ENCODE peak calls at places on chromosomes 4 and X, in seven cellular contexts. One of them, this sample, is unnamed.

GRCh38 chr4:14434483-14434882 is 567.8 kb upstream of the CPEB2 start:
- DNase-seq in HuH-7: no peak
- DNase-seq in activated CD4-positive, alpha-beta T cell treated with anti-CD3 and anti-CD28 coated beads, Interleukin-2, amount 50 U/mL, for 1 hour: no peak
- DNase-seq in right atrium auricular region: no peak
- DNase-seq in upper lobe of left lung: no peak
- DNase-seq in fibroblast of the aortic adventitia: peak
- DNase-seq in nucleus accumbens: no peak
- DNase-seq in this sample: no peak

GRCh38 chrX:150032742-150033141 is 94.5 kb upstream of the EOLA2 start:
- DNase-seq in right atrium auricular region: no peak
- DNase-seq in activated CD4-positive, alpha-beta T cell treated with anti-CD3 and anti-CD28 coated beads, Interleukin-2, amount 50 U/mL, for 1 hour: no peak
- DNase-seq in nucleus accumbens: no peak
- DNase-seq in upper lobe of left lung: no peak
- DNase-seq in HuH-7: no peak
- DNase-seq in fibroblast of the aortic adventitia: peak
- DNase-seq in this sample: no peak

GRCh38 chr4:30904593-30904992 is 184.4 kb downstream of the PCDH7 start:
- DNase-seq in HuH-7: no peak
- DNase-seq in upper lobe of left lung: no peak
- DNase-seq in fibroblast of the aortic adventitia: no peak
- DNase-seq in right atrium auricular region: no peak
- DNase-seq in activated CD4-positive, alpha-beta T cell treated with anti-CD3 and anti-CD28 coated beads, Interleukin-2, amount 50 U/mL, for 1 hour: no peak
- DNase-seq in nucleus accumbens: no peak
- DNase-seq in this sample: no peak

GRCh38 chrX:16853537-16853936 is 16.6 kb downstream of the RBBP7 start:
- DNase-seq in nucleus accumbens: no peak
- DNase-seq in upper lobe of left lung: no peak
- DNase-seq in HuH-7: no peak
- DNase-seq in activated CD4-positive, alpha-beta T cell treated with anti-CD3 and anti-CD28 coated beads, Interleukin-2, amount 50 U/mL, for 1 hour: no peak
- DNase-seq in right atrium auricular region: no peak
- DNase-seq in fibroblast of the aortic adventitia: no peak
- DNase-seq in this sample: no peak

GRCh38 chr4:189869236-189869635 is 71.4 kb upstream of the FRG1 start:
- DNase-seq in upper lobe of left lung: no peak
- DNase-seq in HuH-7: no peak
- DNase-seq in fibroblast of the aortic adventitia: no peak
- DNase-seq in activated CD4-positive, alpha-beta T cell treated with anti-CD3 and anti-CD28 coated beads, Interleukin-2, amount 50 U/mL, for 1 hour: no peak
- DNase-seq in nucleus accumbens: no peak
- DNase-seq in right atrium auricular region: no peak
- DNase-seq in this sample: no peak

GRCh38 chr4:89123418-89123817 is 12.1 kb downstream of the TIGD2 start:
- DNase-seq in nucleus accumbens: no peak
- DNase-seq in fibroblast of the aortic adventitia: no peak
- DNase-seq in HuH-7: no peak
- DNase-seq in activated CD4-positive, alpha-beta T cell treated with anti-CD3 and anti-CD28 coated beads, Interleukin-2, amount 50 U/mL, for 1 hour: no peak
- DNase-seq in upper lobe of left lung: no peak
- DNase-seq in right atrium auricular region: no peak
- DNase-seq in this sample: no peak

GRCh38 chrX:71938371-71938770 is 27.7 kb downstream of the NHSL2 start:
- DNase-seq in right atrium auricular region: no peak
- DNase-seq in nucleus accumbens: peak
- DNase-seq in upper lobe of left lung: no peak
- DNase-seq in activated CD4-positive, alpha-beta T cell treated with anti-CD3 and anti-CD28 coated beads, Interleukin-2, amount 50 U/mL, for 1 hour: no peak
- DNase-seq in HuH-7: no peak
- DNase-seq in fibroblast of the aortic adventitia: no peak
- DNase-seq in this sample: no peak

GRCh38 chr4:86921608-86922252 is 13.1 kb upstream of the AFF1 start:
- DNase-seq in HuH-7: no peak
- DNase-seq in nucleus accumbens: no peak
- DNase-seq in activated CD4-positive, alpha-beta T cell treated with anti-CD3 and anti-CD28 coated beads, Interleukin-2, amount 50 U/mL, for 1 hour: no peak
- DNase-seq in upper lobe of left lung: no peak
- DNase-seq in right atrium auricular region: no peak
- DNase-seq in fibroblast of the aortic adventitia: no peak
- DNase-seq in this sample: no peak

GRCh38 chr4:89803915-89804314 is 33.0 kb downstream of the SNCA start:
- DNase-seq in HuH-7: no peak
- DNase-seq in upper lobe of left lung: no peak
- DNase-seq in right atrium auricular region: no peak
- DNase-seq in fibroblast of the aortic adventitia: no peak
- DNase-seq in activated CD4-positive, alpha-beta T cell treated with anti-CD3 and anti-CD28 coated beads, Interleukin-2, amount 50 U/mL, for 1 hour: no peak
- DNase-seq in nucleus accumbens: no peak
- DNase-seq in this sample: no peak

GRCh38 chr4:12439633-12440305 is 1011.1 kb upstream of the HS3ST1 start:
- DNase-seq in activated CD4-positive, alpha-beta T cell treated with anti-CD3 and anti-CD28 coated beads, Interleukin-2, amount 50 U/mL, for 1 hour: no peak
- DNase-seq in upper lobe of left lung: no peak
- DNase-seq in fibroblast of the aortic adventitia: peak
- DNase-seq in nucleus accumbens: no peak
- DNase-seq in HuH-7: no peak
- DNase-seq in right atrium auricular region: no peak
- DNase-seq in this sample: no peak

GRCh38 chrX:13489451-13489850 is 80.0 kb upstream of the EGFL6 start:
- DNase-seq in HuH-7: no peak
- DNase-seq in nucleus accumbens: no peak
- DNase-seq in fibroblast of the aortic adventitia: peak
- DNase-seq in activated CD4-positive, alpha-beta T cell treated with anti-CD3 and anti-CD28 coated beads, Interleukin-2, amount 50 U/mL, for 1 hour: no peak
- DNase-seq in right atrium auricular region: peak
- DNase-seq in upper lobe of left lung: peak
- DNase-seq in this sample: no peak

GRCh38 chr4:27407616-27408015 is 547.0 kb downstream of the STIM2 start:
- DNase-seq in upper lobe of left lung: no peak
- DNase-seq in fibroblast of the aortic adventitia: no peak
- DNase-seq in HuH-7: no peak
- DNase-seq in right atrium auricular region: no peak
- DNase-seq in activated CD4-positive, alpha-beta T cell treated with anti-CD3 and anti-CD28 coated beads, Interleukin-2, amount 50 U/mL, for 1 hour: no peak
- DNase-seq in nucleus accumbens: no peak
- DNase-seq in this sample: no peak

GRCh38 chrX:124829930-124830329 is 483.6 kb downstream of the SH2D1A start:
- DNase-seq in right atrium auricular region: no peak
- DNase-seq in HuH-7: no peak
- DNase-seq in upper lobe of left lung: no peak
- DNase-seq in activated CD4-positive, alpha-beta T cell treated with anti-CD3 and anti-CD28 coated beads, Interleukin-2, amount 50 U/mL, for 1 hour: no peak
- DNase-seq in nucleus accumbens: no peak
- DNase-seq in fibroblast of the aortic adventitia: no peak
- DNase-seq in this sample: no peak

GRCh38 chr4:14446311-14446710 is 556.0 kb upstream of the CPEB2 start:
- DNase-seq in upper lobe of left lung: no peak
- DNase-seq in nucleus accumbens: no peak
- DNase-seq in fibroblast of the aortic adventitia: no peak
- DNase-seq in HuH-7: no peak
- DNase-seq in right atrium auricular region: no peak
- DNase-seq in activated CD4-positive, alpha-beta T cell treated with anti-CD3 and anti-CD28 coated beads, Interleukin-2, amount 50 U/mL, for 1 hour: no peak
- DNase-seq in this sample: no peak

GRCh38 chr4:7416745-7417432 is 17.8 kb downstream of the PSAPL1 start:
- DNase-seq in right atrium auricular region: no peak
- DNase-seq in activated CD4-positive, alpha-beta T cell treated with anti-CD3 and anti-CD28 coated beads, Interleukin-2, amount 50 U/mL, for 1 hour: no peak
- DNase-seq in HuH-7: no peak
- DNase-seq in nucleus accumbens: no peak
- DNase-seq in upper lobe of left lung: peak
- DNase-seq in fibroblast of the aortic adventitia: no peak
- DNase-seq in this sample: no peak

GRCh38 chr4:82235346-82235745 is 138.4 kb downstream of the HNRNPD start:
- DNase-seq in fibroblast of the aortic adventitia: no peak
- DNase-seq in activated CD4-positive, alpha-beta T cell treated with anti-CD3 and anti-CD28 coated beads, Interleukin-2, amount 50 U/mL, for 1 hour: no peak
- DNase-seq in HuH-7: no peak
- DNase-seq in nucleus accumbens: no peak
- DNase-seq in upper lobe of left lung: no peak
- DNase-seq in right atrium auricular region: no peak
- DNase-seq in this sample: no peak

GRCh38 chrX:42290608-42291007 is 367.3 kb upstream of the CASK start:
- DNase-seq in upper lobe of left lung: no peak
- DNase-seq in activated CD4-positive, alpha-beta T cell treated with anti-CD3 and anti-CD28 coated beads, Interleukin-2, amount 50 U/mL, for 1 hour: no peak
- DNase-seq in right atrium auricular region: no peak
- DNase-seq in nucleus accumbens: no peak
- DNase-seq in fibroblast of the aortic adventitia: peak
- DNase-seq in HuH-7: peak
- DNase-seq in this sample: no peak

GRCh38 chr4:168630445-168631187 is 133.8 kb downstream of the PALLD start:
- DNase-seq in HuH-7: no peak
- DNase-seq in upper lobe of left lung: no peak
- DNase-seq in right atrium auricular region: no peak
- DNase-seq in nucleus accumbens: no peak
- DNase-seq in fibroblast of the aortic adventitia: peak
- DNase-seq in activated CD4-positive, alpha-beta T cell treated with anti-CD3 and anti-CD28 coated beads, Interleukin-2, amount 50 U/mL, for 1 hour: no peak
- DNase-seq in this sample: no peak

GRCh38 chr4:101784957-101785356 is 5.6 kb upstream of the BANK1 start:
- DNase-seq in right atrium auricular region: no peak
- DNase-seq in upper lobe of left lung: no peak
- DNase-seq in fibroblast of the aortic adventitia: no peak
- DNase-seq in activated CD4-positive, alpha-beta T cell treated with anti-CD3 and anti-CD28 coated beads, Interleukin-2, amount 50 U/mL, for 1 hour: no peak
- DNase-seq in nucleus accumbens: no peak
- DNase-seq in HuH-7: no peak
- DNase-seq in this sample: no peak

GRCh38 chr4:107989537-107990386 is at the start of gene HADH:
- DNase-seq in HuH-7: peak
- DNase-seq in fibroblast of the aortic adventitia: peak
- DNase-seq in right atrium auricular region: peak
- DNase-seq in upper lobe of left lung: peak
- DNase-seq in nucleus accumbens: peak
- DNase-seq in activated CD4-positive, alpha-beta T cell treated with anti-CD3 and anti-CD28 coated beads, Interleukin-2, amount 50 U/mL, for 1 hour: peak
- DNase-seq in this sample: peak

GRCh38 chr4:40231464-40231863 is 34.6 kb downstream of the RHOH start:
- DNase-seq in activated CD4-positive, alpha-beta T cell treated with anti-CD3 and anti-CD28 coated beads, Interleukin-2, amount 50 U/mL, for 1 hour: no peak
- DNase-seq in right atrium auricular region: no peak
- DNase-seq in nucleus accumbens: no peak
- DNase-seq in fibroblast of the aortic adventitia: no peak
- DNase-seq in upper lobe of left lung: no peak
- DNase-seq in HuH-7: no peak
- DNase-seq in this sample: no peak

GRCh38 chr4:83230928-83231327 is 53.7 kb downstream of the COQ2 start:
- DNase-seq in activated CD4-positive, alpha-beta T cell treated with anti-CD3 and anti-CD28 coated beads, Interleukin-2, amount 50 U/mL, for 1 hour: no peak
- DNase-seq in HuH-7: no peak
- DNase-seq in upper lobe of left lung: no peak
- DNase-seq in right atrium auricular region: no peak
- DNase-seq in nucleus accumbens: no peak
- DNase-seq in fibroblast of the aortic adventitia: no peak
- DNase-seq in this sample: peak

GRCh38 chr4:55819634-55820033 is at the start of gene EXOC1L:
- DNase-seq in HuH-7: no peak
- DNase-seq in fibroblast of the aortic adventitia: peak
- DNase-seq in upper lobe of left lung: no peak
- DNase-seq in right atrium auricular region: peak
- DNase-seq in nucleus accumbens: no peak
- DNase-seq in activated CD4-positive, alpha-beta T cell treated with anti-CD3 and anti-CD28 coated beads, Interleukin-2, amount 50 U/mL, for 1 hour: no peak
- DNase-seq in this sample: no peak

GRCh38 chr4:156495836-156496235 is 475.8 kb downstream of the PDGFC start:
- DNase-seq in upper lobe of left lung: no peak
- DNase-seq in activated CD4-positive, alpha-beta T cell treated with anti-CD3 and anti-CD28 coated beads, Interleukin-2, amount 50 U/mL, for 1 hour: no peak
- DNase-seq in fibroblast of the aortic adventitia: no peak
- DNase-seq in nucleus accumbens: no peak
- DNase-seq in HuH-7: peak
- DNase-seq in right atrium auricular region: no peak
- DNase-seq in this sample: no peak

GRCh38 chrX:15751160-15751819 is 13.2 kb downstream of the CA5B start:
- DNase-seq in fibroblast of the aortic adventitia: peak
- DNase-seq in activated CD4-positive, alpha-beta T cell treated with anti-CD3 and anti-CD28 coated beads, Interleukin-2, amount 50 U/mL, for 1 hour: no peak
- DNase-seq in nucleus accumbens: no peak
- DNase-seq in right atrium auricular region: no peak
- DNase-seq in upper lobe of left lung: no peak
- DNase-seq in HuH-7: no peak
- DNase-seq in this sample: no peak

GRCh38 chrX:153474718-153475117 is 4.3 kb upstream of the HAUS7 start:
- DNase-seq in upper lobe of left lung: peak
- DNase-seq in nucleus accumbens: peak
- DNase-seq in fibroblast of the aortic adventitia: peak
- DNase-seq in activated CD4-positive, alpha-beta T cell treated with anti-CD3 and anti-CD28 coated beads, Interleukin-2, amount 50 U/mL, for 1 hour: peak
- DNase-seq in right atrium auricular region: peak
- DNase-seq in HuH-7: no peak
- DNase-seq in this sample: no peak

GRCh38 chrX:102712967-102713677 is 874 bp downstream of the GPRASP2 start:
- DNase-seq in nucleus accumbens: peak
- DNase-seq in HuH-7: peak
- DNase-seq in upper lobe of left lung: peak
- DNase-seq in right atrium auricular region: peak
- DNase-seq in fibroblast of the aortic adventitia: peak
- DNase-seq in activated CD4-positive, alpha-beta T cell treated with anti-CD3 and anti-CD28 coated beads, Interleukin-2, amount 50 U/mL, for 1 hour: no peak
- DNase-seq in this sample: no peak

GRCh38 chrX:124573458-124573857 is 227.1 kb downstream of the SH2D1A start:
- DNase-seq in right atrium auricular region: no peak
- DNase-seq in activated CD4-positive, alpha-beta T cell treated with anti-CD3 and anti-CD28 coated beads, Interleukin-2, amount 50 U/mL, for 1 hour: no peak
- DNase-seq in HuH-7: no peak
- DNase-seq in upper lobe of left lung: no peak
- DNase-seq in nucleus accumbens: no peak
- DNase-seq in fibroblast of the aortic adventitia: no peak
- DNase-seq in this sample: no peak

GRCh38 chrX:41014776-41015175 is 70.5 kb upstream of the USP9X start:
- DNase-seq in right atrium auricular region: no peak
- DNase-seq in upper lobe of left lung: no peak
- DNase-seq in nucleus accumbens: no peak
- DNase-seq in HuH-7: no peak
- DNase-seq in fibroblast of the aortic adventitia: peak
- DNase-seq in activated CD4-positive, alpha-beta T cell treated with anti-CD3 and anti-CD28 coated beads, Interleukin-2, amount 50 U/mL, for 1 hour: no peak
- DNase-seq in this sample: no peak

GRCh38 chrX:138711399-138712347 is at the start of gene FGF13:
- DNase-seq in activated CD4-positive, alpha-beta T cell treated with anti-CD3 and anti-CD28 coated beads, Interleukin-2, amount 50 U/mL, for 1 hour: no peak
- DNase-seq in fibroblast of the aortic adventitia: no peak
- DNase-seq in upper lobe of left lung: peak
- DNase-seq in HuH-7: no peak
- DNase-seq in right atrium auricular region: no peak
- DNase-seq in nucleus accumbens: no peak
- DNase-seq in this sample: no peak

GRCh38 chr4:1026115-1026514 is 14.7 kb downstream of the FGFRL1 start:
- DNase-seq in fibroblast of the aortic adventitia: no peak
- DNase-seq in nucleus accumbens: no peak
- DNase-seq in right atrium auricular region: no peak
- DNase-seq in upper lobe of left lung: no peak
- DNase-seq in HuH-7: no peak
- DNase-seq in activated CD4-positive, alpha-beta T cell treated with anti-CD3 and anti-CD28 coated beads, Interleukin-2, amount 50 U/mL, for 1 hour: peak
- DNase-seq in this sample: no peak

GRCh38 chr4:123488916-123489315 is 92.3 kb downstream of the SPRY1 start:
- DNase-seq in HuH-7: no peak
- DNase-seq in activated CD4-positive, alpha-beta T cell treated with anti-CD3 and anti-CD28 coated beads, Interleukin-2, amount 50 U/mL, for 1 hour: no peak
- DNase-seq in right atrium auricular region: no peak
- DNase-seq in fibroblast of the aortic adventitia: peak
- DNase-seq in nucleus accumbens: no peak
- DNase-seq in upper lobe of left lung: no peak
- DNase-seq in this sample: no peak

GRCh38 chrX:920234-920799 is 289.7 kb downstream of the SHOX start:
- DNase-seq in nucleus accumbens: no peak
- DNase-seq in right atrium auricular region: no peak
- DNase-seq in HuH-7: no peak
- DNase-seq in fibroblast of the aortic adventitia: no peak
- DNase-seq in upper lobe of left lung: no peak
- DNase-seq in activated CD4-positive, alpha-beta T cell treated with anti-CD3 and anti-CD28 coated beads, Interleukin-2, amount 50 U/mL, for 1 hour: no peak
- DNase-seq in this sample: no peak

GRCh38 chrX:150366951-150367545 is 3.9 kb downstream of the MAMLD1 start:
- DNase-seq in fibroblast of the aortic adventitia: peak
- DNase-seq in nucleus accumbens: no peak
- DNase-seq in activated CD4-positive, alpha-beta T cell treated with anti-CD3 and anti-CD28 coated beads, Interleukin-2, amount 50 U/mL, for 1 hour: no peak
- DNase-seq in right atrium auricular region: no peak
- DNase-seq in upper lobe of left lung: no peak
- DNase-seq in HuH-7: no peak
- DNase-seq in this sample: no peak

GRCh38 chrX:37644381-37645305 is 40.9 kb upstream of the XK start:
- DNase-seq in right atrium auricular region: no peak
- DNase-seq in fibroblast of the aortic adventitia: no peak
- DNase-seq in activated CD4-positive, alpha-beta T cell treated with anti-CD3 and anti-CD28 coated beads, Interleukin-2, amount 50 U/mL, for 1 hour: no peak
- DNase-seq in upper lobe of left lung: no peak
- DNase-seq in nucleus accumbens: no peak
- DNase-seq in HuH-7: no peak
- DNase-seq in this sample: no peak